ENCODE peak calls at places on chromosomes 12 and 14, in eight cellular contexts. A is GM13976; X is activated T-cell treated with anti-CD3 and anti-CD28 coated beads, Interleukin-2, amount 50 U/mL, for 72 hours; M is choroid plexus epithelial cell; D is nucleus accumbens; K is Daoy; W is AG08396; S is uterus. I is an unnamed sample.

GRCh38 chr14:104768437-104769323 is 15.7 kb downstream of the SIVA1 start:
- DNase-seq in W (peak; percentile 90), K (peak; percentile 91), S (peak; percentile 92), A (peak; percentile 94), D (peak; percentile 87), X (peak; percentile 90), M (peak; percentile 85), I (peak; percentile 99)

GRCh38 chr12:93127582-93128331 is 198.7 kb upstream of the EEA1 start:
- DNase-seq in W (no peak), K (peak; percentile 41), S (peak; percentile 27), A (no peak), D (no peak), M (peak; percentile 100), X (no peak), I (no peak)

GRCh38 chr14:69839017-69839416 is 40.2 kb upstream of the SMOC1 start:
- DNase-seq in A (no peak), S (no peak), K (no peak), X (no peak), M (no peak), D (no peak), W (no peak), I (no peak)

GRCh38 chr14:68947802-68948201 is 31.3 kb downstream of the ACTN1 start:
- DNase-seq in A (no peak), W (no peak), M (peak; percentile 84), K (peak; percentile 65), S (peak; percentile 72), D (no peak), X (no peak), I (no peak)

GRCh38 chr14:98578204-98578603 is 693.8 kb downstream of the BCL11B start:
- DNase-seq in S (no peak), A (no peak), X (no peak), D (no peak), K (peak; percentile 60), M (peak; percentile 14), W (no peak), I (no peak)

GRCh38 chr12:111425655-111426054 is 19.9 kb downstream of the SH2B3 start:
- DNase-seq in K (peak; percentile 82), D (no peak), X (no peak), M (peak; percentile 45), S (no peak), W (no peak), A (no peak), I (no peak)

GRCh38 chr12:108641446-108642268 is 8.0 kb upstream of the SELPLG start:
- DNase-seq in X (no peak), M (no peak), D (no peak), W (no peak), S (no peak), A (no peak), K (no peak), I (no peak)

GRCh38 chr12:14373202-14373601 is 7.7 kb downstream of the ATF7IP start:
- DNase-seq in M (no peak), K (peak; percentile 29), X (no peak), W (no peak), S (no peak), A (no peak), D (no peak), I (no peak)

GRCh38 chr12:6788972-6789905 is at the start of gene CD4:
- DNase-seq in W (peak; percentile 59), S (no peak), K (no peak), D (no peak), M (no peak), X (peak; percentile 71), A (no peak), I (no peak)